ENCODE peak calls at places on chromosomes 5 and 9, in five cellular contexts. E is mesendoderm, C is WERI-Rb-1, Y is heart right ventricle, Q is Karpas-422. U is an unnamed sample.

GRCh38 chr5:124289641-124290201 is 456.7 kb downstream of the ZNF608 start:
- DNase-seq in E (peak; percentile 77), C (no peak), Y (no peak), Q (no peak), U (peak; percentile 46)

GRCh38 chr5:72523960-72524582 is 16.9 kb upstream of the ZNF366 start:
- DNase-seq in E (peak; percentile 78), C (peak; percentile 26), Y (no peak), Q (peak; percentile 82), U (peak; percentile 31)

GRCh38 chr5:171418316-171418981 is 998 bp upstream of the FGF18 start:
- DNase-seq in E (peak; percentile 92), C (peak; percentile 85), Y (peak; percentile 85), Q (peak; percentile 83), U (peak; percentile 95)

GRCh38 chr5:80796861-80797260 is 142.1 kb upstream of the DHFR start:
- DNase-seq in E (no peak), C (peak; percentile 71), Y (no peak), Q (no peak), U (no peak)

GRCh38 chr5:119088438-119088837 is 17.6 kb downstream of the DMXL1 start:
- DNase-seq in E (no peak), C (no peak), Y (no peak), Q (no peak), U (no peak)

GRCh38 chr5:101278917-101279316 is 375.8 kb upstream of the ST8SIA4 start:
- DNase-seq in E (no peak), C (no peak), Y (no peak), Q (no peak), U (no peak)

GRCh38 chr5:1910861-1911772 is 28.4 kb upstream of the IRX4 start:
- DNase-seq in E (no peak), C (no peak), Y (no peak), Q (no peak), U (no peak)

GRCh38 chr9:37034320-37034937 is 361 bp upstream of the PAX5 start:
- DNase-seq in E (peak; percentile 54), C (no peak), Y (no peak), Q (peak; percentile 92), U (peak; percentile 92)

GRCh38 chr5:132746592-132747063 is 598 bp upstream of the CCNI2 start:
- DNase-seq in E (peak; percentile 90), C (no peak), Y (no peak), Q (no peak), U (no peak)

GRCh38 chr5:97365918-97366317 is 182.9 kb upstream of the RIOK2 start:
- DNase-seq in E (no peak), C (no peak), Y (no peak), Q (no peak), U (no peak)

GRCh38 chr9:17509151-17509550 is 69.7 kb upstream of the SH3GL2 start:
- DNase-seq in E (no peak), C (no peak), Y (no peak), Q (no peak), U (no peak)

GRCh38 chr9:112069318-112070169 is 105.6 kb downstream of the SUSD1 start:
- DNase-seq in E (peak; percentile 44), C (no peak), Y (no peak), Q (no peak), U (no peak)

GRCh38 chr5:61230492-61230891 is 68.2 kb upstream of the SMIM15 start:
- DNase-seq in E (no peak), C (no peak), Y (no peak), Q (no peak), U (no peak)

GRCh38 chr9:132210472-132211145 is 48.8 kb downstream of the NTNG2 start:
- DNase-seq in E (no peak), C (no peak), Y (no peak), Q (no peak), U (no peak)

GRCh38 chr5:40834391-40834848 is 602 bp downstream of the RPL37 start:
- DNase-seq in E (peak; percentile 38), C (no peak), Y (no peak), Q (peak; percentile 62), U (no peak)

GRCh38 chr9:80701061-80701460 is 988.3 kb downstream of the TLE1 start:
- DNase-seq in E (no peak), C (no peak), Y (no peak), Q (no peak), U (no peak)

GRCh38 chr9:136821333-136822031 is 13.7 kb downstream of the RABL6 start:
- DNase-seq in E (peak; percentile 47), C (no peak), Y (no peak), Q (no peak), U (peak; percentile 94)

GRCh38 chr9:104968025-104968982 is 40.3 kb upstream of the ABCA1 start:
- DNase-seq in E (peak; percentile 93), C (peak; percentile 94), Y (peak; percentile 90), Q (peak; percentile 93), U (peak; percentile 92)

GRCh38 chr5:135053278-135053677 is 19.2 kb upstream of the PITX1 start:
- DNase-seq in E (no peak), C (no peak), Y (no peak), Q (peak; percentile 99), U (no peak)

GRCh38 chr9:117411547-117411946 is 3.3 kb downstream of the ASTN2 start:
- DNase-seq in E (peak; percentile 86), C (peak; percentile 86), Y (no peak), Q (peak; percentile 79), U (peak; percentile 83)

GRCh38 chr5:172696171-172696849 is 55.2 kb downstream of the NEURL1B start:
- DNase-seq in E (no peak), C (no peak), Y (peak; percentile 81), Q (no peak), U (peak; percentile 50)

GRCh38 chr9:74804018-74804385 is 83.7 kb downstream of the TRPM6 start:
- DNase-seq in E (no peak), C (no peak), Y (no peak), Q (no peak), U (no peak)

GRCh38 chr5:73318308-73318719 is 130.3 kb downstream of the FOXD1 start:
- DNase-seq in E (no peak), C (no peak), Y (no peak), Q (no peak), U (no peak)

GRCh38 chr5:77563475-77563874 is 71.4 kb upstream of the WDR41 start:
- DNase-seq in E (no peak), C (no peak), Y (no peak), Q (no peak), U (no peak)

GRCh38 chr9:134313470-134313869 is 12.8 kb upstream of the RXRA start:
- DNase-seq in E (no peak), C (no peak), Y (no peak), Q (no peak), U (no peak)

GRCh38 chr9:33690156-33690908 is 105.0 kb upstream of the PRSS3 start:
- DNase-seq in E (no peak), C (no peak), Y (no peak), Q (no peak), U (no peak)

GRCh38 chr9:131997779-131998178 is 81.9 kb downstream of the MED27 start:
- DNase-seq in E (no peak), C (no peak), Y (peak; percentile 20), Q (no peak), U (no peak)

GRCh38 chr5:27412379-27412778 is 374.0 kb upstream of the CDH9 start:
- DNase-seq in E (no peak), C (no peak), Y (no peak), Q (no peak), U (no peak)

GRCh38 chr5:16736158-16736994 is 119.6 kb upstream of the RETREG1 start:
- DNase-seq in E (peak; percentile 91), C (no peak), Y (no peak), Q (no peak), U (no peak)

GRCh38 chr5:16733597-16733996 is 116.8 kb upstream of the RETREG1 start:
- DNase-seq in E (peak; percentile 72), C (no peak), Y (no peak), Q (no peak), U (peak; percentile 61)

GRCh38 chr5:16737620-16738364 is 121.0 kb upstream of the RETREG1 start:
- DNase-seq in E (peak; percentile 94), C (peak; percentile 31), Y (no peak), Q (no peak), U (peak; percentile 70)

GRCh38 chr5:16737173-16737572 is 120.4 kb upstream of the RETREG1 start:
- DNase-seq in E (peak; percentile 35), C (no peak), Y (no peak), Q (no peak), U (no peak)

DNA sequence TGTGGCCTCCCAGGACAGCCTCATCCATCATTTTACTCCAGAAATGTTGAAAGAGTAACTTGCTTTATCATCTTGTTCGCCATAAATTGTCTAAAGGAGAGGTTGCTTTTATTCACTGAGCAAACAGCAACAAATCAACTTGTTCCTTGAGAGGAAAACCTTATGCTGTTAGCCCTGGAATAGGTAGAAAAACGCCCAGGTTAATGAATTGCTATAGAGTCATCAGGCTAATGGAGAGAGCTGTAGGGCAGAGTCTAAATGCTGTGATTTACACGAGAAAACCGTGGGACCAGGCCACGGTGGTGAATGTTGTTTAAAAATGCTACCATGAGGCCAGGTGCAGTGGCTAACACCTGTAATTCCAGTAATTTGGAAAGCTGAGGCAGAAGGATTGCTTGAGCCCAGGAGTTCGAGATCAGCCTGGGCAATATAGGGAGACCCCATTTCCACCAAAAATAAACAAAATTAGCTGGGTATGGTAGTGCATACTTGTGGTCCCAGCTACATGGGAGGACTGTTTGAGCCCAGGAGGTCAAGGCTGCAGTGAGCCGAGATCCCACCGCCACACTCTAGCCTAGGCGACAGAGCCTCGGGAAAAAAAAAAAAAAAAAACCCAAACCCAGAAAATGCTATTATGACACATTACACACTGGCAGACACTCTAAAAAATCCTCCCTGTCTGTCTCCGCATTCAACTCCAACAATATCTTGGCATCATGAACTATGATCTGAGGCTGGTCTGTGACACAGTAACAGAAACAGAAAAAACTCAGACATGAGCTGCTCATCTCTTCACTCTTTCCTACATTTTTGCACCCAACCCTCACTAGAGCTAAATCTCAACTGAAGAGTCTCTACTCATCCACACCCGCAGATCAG is 118.5 kb upstream of the RETREG1 start:
- DNase-seq in E (no peak), C (no peak), Y (no peak), Q (no peak), U (no peak)
- H3K4me3 ChIP-seq in E (no peak overlapping the region), C (no peak overlapping the region), Y (no peak overlapping the region), Q (no peak overlapping the region), U (peak overlapping the region; percentile 10)

DNA sequence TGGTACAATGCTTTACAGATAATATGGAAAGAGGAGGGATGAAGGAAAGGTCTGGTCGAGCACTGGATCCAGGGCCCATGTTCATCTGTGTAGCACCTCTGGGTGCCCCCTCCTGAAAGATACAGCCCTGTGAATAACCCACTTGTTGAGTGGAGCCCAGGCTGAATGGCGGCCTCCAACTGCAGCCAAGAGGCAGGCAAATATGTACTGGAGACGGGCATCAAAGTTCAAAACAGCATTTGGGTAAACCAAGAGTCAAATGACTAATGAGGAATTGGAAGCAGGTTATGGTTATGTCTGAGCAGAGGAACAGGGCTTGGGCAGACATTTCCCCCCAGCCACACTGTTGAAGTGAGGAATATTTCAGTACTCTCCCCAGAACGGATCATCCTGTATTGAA is 1.1 kb downstream of the C9 start:
- DNase-seq in E (no peak), C (no peak), Y (no peak), Q (no peak), U (no peak)
- H3K36me3 ChIP-seq in E (no peaks in the 10 kb centered on the region), C (no peaks in the 10 kb centered on the region), Y (no peaks in the 10 kb centered on the region), Q (no peaks in the 10 kb centered on the region), U (no peaks in the 10 kb centered on the region)

GRCh38 chr9:99827244-99827643 is 5.6 kb downstream of the NR4A3 start:
- DNase-seq in E (no peak), C (no peak), Y (no peak), Q (no peak), U (peak; percentile 13)
- H3K27me3 ChIP-seq in E (peaks cover 58% of the 10 kb centered on the region), C (peaks cover 27% of the 10 kb centered on the region), Y (no peaks in the 10 kb centered on the region), Q (no peaks in the 10 kb centered on the region), U (peaks cover 92% of the 10 kb centered on the region)

GRCh38 chr9:93577940-93578682 is 1.7 kb downstream of the PHF2 start:
- DNase-seq in E (no peak), C (no peak), Y (no peak), Q (no peak), U (no peak)
- H3K4me3 ChIP-seq in E (no peak overlapping the region), C (peak overlapping the region; percentile 56), Y (peak overlapping the region; percentile 86), Q (peak overlapping the region; percentile 94), U (peak overlapping the region; percentile 59)

U was measured in H7.